ENCODE peak calls at places on chromosomes 7 and 10, in ten cellular contexts. S is ascending aorta, J is astrocyte, L is AG04449, Y is lung, T is OCI-LY7, P is mammary epithelial cell, G is epithelial cell of proximal tubule, W is choroid plexus epithelial cell, C is endothelial cell. Z is an unnamed sample.
A peak's percentile ranks its signal among the peaks of the same experiment; 100 is the strongest.

GRCh38 chr10:43264324-43264986 is 2.4 kb downstream of the RASGEF1A start:
- DNase-seq in S (no peak), J (no peak), L (no peak), Y (no peak), T (no peak), P (no peak), G (no peak), W (no peak), C (no peak), Z (no peak)

GRCh38 chr7:36547361-36547760 is 157.7 kb downstream of the ANLN start:
- DNase-seq in S (no peak), J (no peak), L (no peak), Y (no peak), T (no peak), P (no peak), G (no peak), W (no peak), C (no peak), Z (no peak)

GRCh38 chr7:116784647-116785046 is 77.7 kb upstream of the CAPZA2 start:
- DNase-seq in S (no peak), J (no peak), L (no peak), Y (no peak), T (no peak), P (no peak), G (no peak), W (no peak), C (no peak), Z (no peak)

GRCh38 chr10:30233186-30233958 is 115.7 kb downstream of the MTPAP start:
- DNase-seq in S (no peak), J (no peak), L (no peak), Y (no peak), T (no peak), P (peak; percentile 10), G (no peak), W (no peak), C (no peak), Z (no peak)

GRCh38 chr10:6494934-6495592 is 85.0 kb downstream of the PRKCQ start:
- DNase-seq in S (no peak), J (no peak), L (no peak), Y (no peak), T (no peak), P (no peak), G (no peak), W (no peak), C (no peak), Z (peak; percentile 33)

GRCh38 chr7:94394399-94395140 is at the start of gene COL1A2:
- DNase-seq in S (peak; percentile 95), J (peak; percentile 98), L (peak; percentile 98), Y (peak; percentile 61), T (no peak), P (no peak), G (no peak), W (peak; percentile 99), C (peak; percentile 39), Z (no peak)

GRCh38 chr10:82762641-82763040 is 887.6 kb downstream of the NRG3 start:
- DNase-seq in S (no peak), J (peak; percentile 2), L (no peak), Y (no peak), T (no peak), P (no peak), G (no peak), W (no peak), C (no peak), Z (no peak)

GRCh38 chr10:22322663-22323160 is 1.8 kb downstream of the BMI1 start:
- DNase-seq in S (no peak), J (no peak), L (no peak), Y (no peak), T (no peak), P (no peak), G (no peak), W (no peak), C (no peak), Z (no peak)

GRCh38 chr10:6739530-6740174 is 159.6 kb upstream of the PRKCQ start:
- DNase-seq in S (no peak), J (no peak), L (no peak), Y (no peak), T (no peak), P (peak; percentile 69), G (no peak), W (no peak), C (no peak), Z (no peak)

GRCh38 chr7:12709731-12710502 is 22.5 kb downstream of the ARL4A start:
- DNase-seq in S (no peak), J (peak; percentile 75), L (peak; percentile 65), Y (no peak), T (no peak), P (no peak), G (no peak), W (peak; percentile 72), C (no peak), Z (no peak)

DNA sequence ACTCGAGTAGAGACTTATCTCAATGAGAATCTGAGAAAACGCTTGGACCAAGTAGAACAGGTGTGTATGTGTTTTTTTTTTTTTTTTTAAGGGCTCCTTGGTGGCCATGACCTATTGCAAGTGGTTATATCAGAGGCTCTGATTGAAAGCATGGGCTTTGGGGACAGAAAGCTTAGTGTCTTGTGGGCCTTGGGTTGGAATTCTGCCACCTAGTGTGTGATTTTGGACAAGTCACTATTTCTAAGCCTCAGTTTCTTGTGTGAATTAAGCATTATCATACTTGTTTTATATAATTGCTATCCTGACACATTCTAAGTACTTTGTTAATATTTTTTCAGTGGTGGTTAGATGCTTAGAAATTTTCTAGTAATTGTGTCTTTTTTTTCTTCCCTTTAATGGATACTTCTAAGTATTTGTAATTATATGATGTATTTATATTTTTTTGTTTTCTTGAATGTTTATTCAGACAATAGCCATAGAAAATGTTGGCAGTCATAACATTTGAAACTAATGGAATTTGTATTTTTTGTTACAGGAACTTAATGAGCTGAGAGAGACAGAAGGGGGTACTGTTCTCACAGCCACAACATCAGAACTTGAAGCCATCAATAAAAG is 33.1 kb downstream of the SMC3 start:
- DNase-seq in S (no peak), J (peak; percentile 36), L (no peak), Y (no peak), T (peak; percentile 82), P (peak; percentile 43), G (peak; percentile 19), W (peak; percentile 85), C (peak; percentile 53), Z (no peak)
- TF ChIP-seq CTCF in S (peak; percentile 21), J (peak; percentile 54), L (peak; percentile 47), Y (no peak), T (peak; percentile 93), P (peak; percentile 58), G (peak; percentile 74), W (peak; percentile 76), C (peak; percentile 72), Z (peak; percentile 56)

GRCh38 chr7:73650524-73650923 is 17.1 kb upstream of the VPS37D start:
- DNase-seq in S (no peak), J (no peak), L (no peak), Y (no peak), T (no peak), P (no peak), G (no peak), W (no peak), C (no peak), Z (no peak)

GRCh38 chr7:73646785-73647724 is 20.6 kb upstream of the VPS37D start:
- DNase-seq in S (no peak), J (no peak), L (no peak), Y (no peak), T (no peak), P (no peak), G (no peak), W (no peak), C (no peak), Z (no peak)

GRCh38 chr7:73645643-73646182 is 21.4 kb upstream of the MLXIPL start:
- DNase-seq in S (no peak), J (no peak), L (no peak), Y (no peak), T (no peak), P (peak; percentile 12), G (no peak), W (no peak), C (no peak), Z (no peak)

GRCh38 chr7:73648593-73649332 is 18.9 kb upstream of the VPS37D start:
- DNase-seq in S (no peak), J (no peak), L (no peak), Y (no peak), T (no peak), P (no peak), G (no peak), W (no peak), C (no peak), Z (no peak)

DNA sequence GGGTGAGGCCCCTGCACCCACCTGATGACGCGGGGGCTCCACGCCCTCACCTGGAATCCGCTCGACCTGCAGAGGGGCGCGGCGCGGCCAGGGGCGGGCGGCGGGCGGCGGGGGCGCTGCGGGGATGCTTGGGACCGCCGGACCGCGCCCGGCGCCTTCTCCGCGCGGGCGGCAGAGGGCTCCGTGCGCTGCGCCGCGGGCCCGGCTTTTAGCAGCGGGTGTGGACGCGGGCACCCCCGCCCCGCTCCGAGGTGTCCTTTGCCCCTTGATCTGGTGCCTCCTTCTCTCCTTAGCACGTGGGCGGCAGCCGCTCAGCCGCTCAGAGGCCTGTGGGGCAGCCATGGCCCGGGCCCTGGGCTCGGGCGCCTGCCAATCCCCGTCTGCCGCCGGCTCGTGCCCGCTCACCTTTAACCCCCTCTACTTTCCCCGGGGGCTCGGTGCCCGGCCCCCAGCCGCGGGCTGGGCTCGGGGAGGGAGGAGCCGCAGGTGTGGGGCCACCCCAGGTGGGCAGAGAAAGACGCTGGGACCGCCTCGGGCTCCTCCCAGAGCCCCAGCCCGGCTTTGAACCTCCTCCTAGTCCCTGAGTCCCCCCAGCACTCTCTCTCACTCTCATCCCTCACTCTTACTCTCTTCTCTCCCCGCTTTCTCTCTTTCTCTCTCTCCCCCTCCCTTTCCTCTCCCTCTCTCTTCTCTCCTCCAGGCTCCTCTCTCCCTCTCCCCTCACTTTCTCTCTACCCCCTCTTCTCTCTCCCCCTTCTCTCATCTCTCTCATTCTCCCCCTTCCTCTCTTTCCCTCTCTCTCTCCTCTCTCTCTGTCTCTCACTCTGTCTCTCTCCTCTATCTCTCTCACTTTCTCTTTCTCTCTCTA is 19.7 kb upstream of the VPS37D start:
- DNase-seq in S (no peak), J (no peak), L (no peak), Y (no peak), T (no peak), P (no peak), G (no peak), W (no peak), C (no peak), Z (peak; percentile 23)
- TF ChIP-seq CTCF in S (no peak), J (no peak), L (peak; percentile 3), Y (no peak), T (no peak), P (peak; percentile 13), G (no peak), W (no peak), C (no peak), Z (peak; percentile 2)

GRCh38 chr7:133207687-133208086 is 45.2 kb upstream of the EXOC4 start:
- DNase-seq in S (no peak), J (no peak), L (no peak), Y (no peak), T (peak; percentile 29), P (no peak), G (no peak), W (peak; percentile 47), C (no peak), Z (no peak)
- TF ChIP-seq CTCF in S (no peak), J (no peak), L (no peak), Y (no peak), T (peak; percentile 71), P (peak; percentile 17), G (peak; percentile 48), W (peak; percentile 27), C (no peak), Z (no peak)

DNA sequence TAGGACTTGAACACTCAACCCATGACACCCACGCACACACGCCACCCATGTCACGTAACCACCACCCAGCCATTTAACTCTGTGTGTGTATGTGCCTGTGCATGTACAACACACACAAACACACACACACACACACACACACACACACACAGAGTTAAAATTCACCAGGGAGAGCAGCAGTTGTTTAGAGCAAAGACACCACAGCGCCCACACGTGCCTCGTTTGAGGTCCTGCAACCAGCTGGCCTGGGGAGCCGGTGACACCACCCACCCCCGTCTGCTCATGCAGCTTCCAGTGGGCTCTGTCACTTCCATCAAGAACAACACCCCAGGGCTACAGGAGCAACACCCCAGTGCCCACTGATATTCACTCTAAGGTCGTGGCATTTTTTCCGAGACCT is 97.4 kb downstream of the ELFN1 start:
- DNase-seq in S (no peak), J (no peak), L (no peak), Y (no peak), T (peak; percentile 51), P (no peak), G (no peak), W (peak; percentile 5), C (no peak), Z (no peak)
- TF ChIP-seq CTCF in S (no peak), J (no peak), L (no peak), Y (no peak), T (peak; percentile 62), P (no peak), G (no peak), W (peak; percentile 18), C (no peak), Z (no peak)